ENCODE peak calls at places on chromosomes 1 and 21, in eight cellular contexts. One of them, this sample, is unnamed. For H3K4me1, the result is how much of the 10 kb centered on the place peaks cover.

GRCh38 chr1:79239840-79240239 is 233.3 kb upstream of the ADGRL4 start:
- DNase-seq in heart right ventricle: no peak
- DNase-seq in endothelial cell of umbilical vein: no peak
- DNase-seq in endodermal cell: no peak
- DNase-seq in Caco-2: no peak
- DNase-seq in spleen: no peak
- DNase-seq in stomach: no peak
- DNase-seq in psoas muscle: no peak
- DNase-seq in this sample: no peak

GRCh38 chr21:36883532-36884486 is 82.7 kb downstream of the HLCS start:
- DNase-seq in heart right ventricle: no peak
- DNase-seq in endothelial cell of umbilical vein: no peak
- DNase-seq in endodermal cell: no peak
- DNase-seq in Caco-2: peak
- DNase-seq in spleen: no peak
- DNase-seq in stomach: no peak
- DNase-seq in psoas muscle: no peak
- DNase-seq in this sample: no peak

GRCh38 chr1:229603387-229604005 is 22.4 kb downstream of the TAF5L start:
- DNase-seq in heart right ventricle: no peak
- DNase-seq in endothelial cell of umbilical vein: no peak
- DNase-seq in endodermal cell: peak
- DNase-seq in Caco-2: no peak
- DNase-seq in spleen: no peak
- DNase-seq in stomach: no peak
- DNase-seq in psoas muscle: no peak
- DNase-seq in this sample: no peak

GRCh38 chr1:32769524-32770220 is 47.5 kb downstream of the YARS1 start:
- DNase-seq in heart right ventricle: no peak
- DNase-seq in endothelial cell of umbilical vein: no peak
- DNase-seq in endodermal cell: no peak
- DNase-seq in Caco-2: no peak
- DNase-seq in spleen: no peak
- DNase-seq in stomach: no peak
- DNase-seq in psoas muscle: no peak
- DNase-seq in this sample: no peak

GRCh38 chr1:187408217-187409004 is 579.7 kb downstream of the PLA2G4A start:
- DNase-seq in heart right ventricle: no peak
- DNase-seq in endothelial cell of umbilical vein: no peak
- DNase-seq in endodermal cell: peak
- DNase-seq in Caco-2: peak
- DNase-seq in spleen: no peak
- DNase-seq in stomach: no peak
- DNase-seq in psoas muscle: no peak
- DNase-seq in this sample: no peak

GRCh38 chr1:232983817-232984567 is 33.6 kb downstream of the NTPCR start:
- DNase-seq in heart right ventricle: no peak
- DNase-seq in endothelial cell of umbilical vein: no peak
- DNase-seq in endodermal cell: peak
- DNase-seq in Caco-2: no peak
- DNase-seq in spleen: no peak
- DNase-seq in stomach: no peak
- DNase-seq in psoas muscle: no peak
- DNase-seq in this sample: no peak

GRCh38 chr21:16072692-16073091 is 342.9 kb downstream of the USP25 start:
- DNase-seq in heart right ventricle: no peak
- DNase-seq in endothelial cell of umbilical vein: no peak
- DNase-seq in endodermal cell: no peak
- DNase-seq in Caco-2: no peak
- DNase-seq in spleen: no peak
- DNase-seq in stomach: no peak
- DNase-seq in psoas muscle: no peak
- DNase-seq in this sample: no peak

GRCh38 chr1:65509912-65510680 is 89.6 kb downstream of the LEPR start:
- DNase-seq in heart right ventricle: no peak
- DNase-seq in endothelial cell of umbilical vein: peak
- DNase-seq in endodermal cell: no peak
- DNase-seq in Caco-2: no peak
- DNase-seq in spleen: no peak
- DNase-seq in stomach: no peak
- DNase-seq in psoas muscle: no peak
- DNase-seq in this sample: no peak

DNA sequence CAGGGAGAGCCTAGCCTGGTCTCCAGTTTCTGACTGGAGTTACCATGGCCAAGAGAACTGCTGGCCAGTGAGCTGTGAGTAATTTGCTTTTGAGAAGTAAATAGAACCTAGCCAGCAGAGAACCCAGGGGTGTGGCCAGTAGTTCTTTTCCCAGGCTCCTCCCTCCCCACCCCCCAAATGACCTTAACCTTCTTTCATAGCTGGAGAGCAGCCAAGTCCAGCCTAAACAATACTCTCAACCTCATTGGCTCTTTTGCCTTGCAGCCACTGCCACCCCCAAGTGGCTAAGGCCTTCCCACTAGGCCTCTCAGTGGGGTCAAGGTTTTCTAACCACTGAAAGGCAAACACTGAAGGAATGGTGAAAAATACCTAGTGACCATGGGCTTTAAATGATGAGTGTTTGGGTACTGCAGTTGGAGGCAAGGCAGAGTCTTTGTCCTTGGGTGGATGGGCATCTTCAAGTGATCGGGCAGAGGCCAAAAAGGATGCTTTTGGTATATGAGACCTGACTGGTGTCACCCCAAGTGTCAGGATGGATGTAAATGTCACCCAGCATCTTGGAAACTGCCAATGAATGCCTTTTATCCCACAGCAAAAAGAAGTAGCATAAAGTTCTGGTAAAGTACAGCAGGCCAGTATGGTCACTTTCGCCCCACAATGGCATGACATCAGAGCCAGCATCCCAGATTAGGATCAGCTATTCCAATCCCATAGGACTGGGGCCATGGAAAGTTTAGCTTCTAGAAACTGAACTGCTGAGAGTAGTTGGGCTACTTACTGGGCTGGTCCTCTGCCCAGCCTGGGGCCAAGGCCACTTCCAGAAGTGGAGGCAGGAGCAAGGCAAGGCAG is 3.5 kb upstream of the PIGV start:
- DNase-seq in heart right ventricle: peak
- DNase-seq in endothelial cell of umbilical vein: peak
- DNase-seq in endodermal cell: peak
- DNase-seq in Caco-2: peak
- DNase-seq in spleen: no peak
- DNase-seq in stomach: peak
- DNase-seq in psoas muscle: peak
- DNase-seq in this sample: peak
- H3K4me1 ChIP-seq in heart right ventricle: half or more
- H3K4me1 ChIP-seq in endothelial cell of umbilical vein: under half
- H3K4me1 ChIP-seq in endodermal cell: under half
- H3K4me1 ChIP-seq in Caco-2: half or more
- H3K4me1 ChIP-seq in spleen: under half
- H3K4me1 ChIP-seq in stomach: half or more
- H3K4me1 ChIP-seq in psoas muscle: under half
- H3K4me1 ChIP-seq in this sample: under half

DNA sequence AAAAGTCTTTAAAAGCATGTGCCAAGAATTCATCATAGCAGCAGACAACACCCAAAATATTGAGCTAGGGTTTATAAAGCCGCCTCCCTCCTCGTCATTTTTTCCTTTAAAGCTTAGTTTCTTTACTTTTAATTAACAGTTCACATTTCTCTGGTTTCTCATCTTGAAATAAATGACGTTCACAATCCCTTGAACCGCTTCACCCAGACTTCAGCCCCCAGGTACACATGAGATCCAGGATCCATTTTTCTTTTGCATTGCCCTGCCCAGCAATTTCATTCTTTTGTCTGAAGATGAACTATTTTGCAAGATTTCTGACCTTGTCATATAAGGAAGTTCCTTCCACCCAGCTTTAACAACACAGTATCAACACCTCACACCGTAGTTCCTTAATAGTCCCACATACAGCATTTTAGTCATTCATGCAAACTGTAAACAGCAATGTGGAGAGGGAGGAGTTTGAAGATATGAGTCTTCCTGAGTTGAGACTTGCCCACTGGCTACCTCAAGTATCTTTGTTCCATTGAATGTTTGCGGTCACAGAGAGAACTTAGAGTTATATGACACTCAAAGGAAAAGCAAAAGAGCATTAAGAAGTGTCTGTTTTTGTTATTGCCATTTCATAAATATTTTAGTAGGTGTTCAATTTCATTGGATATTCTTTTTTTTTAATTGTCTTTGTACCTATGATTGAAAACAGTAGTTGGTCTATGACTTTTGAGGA is 35.3 kb upstream of the CACYBP start:
- DNase-seq in heart right ventricle: no peak
- DNase-seq in endothelial cell of umbilical vein: peak
- DNase-seq in endodermal cell: no peak
- DNase-seq in Caco-2: no peak
- DNase-seq in spleen: no peak
- DNase-seq in stomach: no peak
- DNase-seq in psoas muscle: no peak
- DNase-seq in this sample: no peak
- H3K4me3 ChIP-seq in heart right ventricle: peak
- H3K4me3 ChIP-seq in endothelial cell of umbilical vein: no peak
- H3K4me3 ChIP-seq in endodermal cell: no peak
- H3K4me3 ChIP-seq in Caco-2: no peak
- H3K4me3 ChIP-seq in spleen: peak
- H3K4me3 ChIP-seq in stomach: no peak
- H3K4me3 ChIP-seq in psoas muscle: no peak
- H3K4me3 ChIP-seq in this sample: no peak

DNA sequence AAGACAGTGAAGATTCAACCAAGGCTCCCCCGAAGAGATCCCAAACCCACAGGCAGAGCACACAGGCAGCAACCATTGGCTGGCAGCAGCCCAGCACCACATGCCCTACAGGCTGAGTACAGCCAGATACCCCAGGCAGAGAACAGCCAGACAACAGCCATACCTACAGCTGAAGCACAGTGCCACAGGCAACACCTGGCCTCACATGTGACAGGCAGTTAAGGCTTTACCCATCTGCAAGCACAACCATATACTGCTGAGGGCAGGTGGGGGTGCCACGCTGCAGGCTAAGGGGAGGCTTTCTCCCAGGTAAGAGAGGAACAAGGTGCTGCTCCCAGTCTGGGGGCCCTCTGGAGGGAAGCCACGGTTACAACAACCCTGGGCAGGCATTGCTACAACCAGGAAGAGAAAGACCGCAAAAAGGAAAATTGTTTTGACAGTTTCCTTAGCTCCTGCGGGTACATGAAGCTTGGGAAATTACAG is 12.3 kb downstream of the CHIT1 start:
- DNase-seq in heart right ventricle: no peak
- DNase-seq in endothelial cell of umbilical vein: no peak
- DNase-seq in endodermal cell: peak
- DNase-seq in Caco-2: peak
- DNase-seq in spleen: no peak
- DNase-seq in stomach: no peak
- DNase-seq in psoas muscle: no peak
- DNase-seq in this sample: peak
- TF ChIP-seq CTCF in heart right ventricle: no peak
- TF ChIP-seq CTCF in endothelial cell of umbilical vein: no peak
- TF ChIP-seq CTCF in endodermal cell: peak
- TF ChIP-seq CTCF in Caco-2: peak
- TF ChIP-seq CTCF in spleen: no peak
- TF ChIP-seq CTCF in stomach: no peak
- TF ChIP-seq CTCF in psoas muscle: no peak
- TF ChIP-seq CTCF in this sample: peak

GRCh38 chr1:214547747-214548146 is 3.7 kb downstream of the PTPN14 start:
- DNase-seq in heart right ventricle: no peak
- DNase-seq in endothelial cell of umbilical vein: peak
- DNase-seq in endodermal cell: no peak
- DNase-seq in Caco-2: no peak
- DNase-seq in spleen: no peak
- DNase-seq in stomach: no peak
- DNase-seq in psoas muscle: no peak
- DNase-seq in this sample: no peak
- H3K4me1 ChIP-seq in heart right ventricle: half or more
- H3K4me1 ChIP-seq in endothelial cell of umbilical vein: half or more
- H3K4me1 ChIP-seq in endodermal cell: under half
- H3K4me1 ChIP-seq in Caco-2: under half
- H3K4me1 ChIP-seq in spleen: under half
- H3K4me1 ChIP-seq in stomach: half or more
- H3K4me1 ChIP-seq in psoas muscle: under half
- H3K4me1 ChIP-seq in this sample: under half

GRCh38 chr1:18921506-18922251 is 19.3 kb upstream of the ALDH4A1 start:
- DNase-seq in heart right ventricle: no peak
- DNase-seq in endothelial cell of umbilical vein: peak
- DNase-seq in endodermal cell: no peak
- DNase-seq in Caco-2: no peak
- DNase-seq in spleen: no peak
- DNase-seq in stomach: no peak
- DNase-seq in psoas muscle: no peak
- DNase-seq in this sample: no peak

GRCh38 chr1:18922319-18922726 is 20.0 kb upstream of the ALDH4A1 start:
- DNase-seq in heart right ventricle: peak
- DNase-seq in endothelial cell of umbilical vein: peak
- DNase-seq in endodermal cell: no peak
- DNase-seq in Caco-2: no peak
- DNase-seq in spleen: no peak
- DNase-seq in stomach: peak
- DNase-seq in psoas muscle: peak
- DNase-seq in this sample: no peak

GRCh38 chr1:18922848-18923475 is 20.6 kb upstream of the ALDH4A1 start:
- DNase-seq in heart right ventricle: no peak
- DNase-seq in endothelial cell of umbilical vein: no peak
- DNase-seq in endodermal cell: no peak
- DNase-seq in Caco-2: no peak
- DNase-seq in spleen: no peak
- DNase-seq in stomach: no peak
- DNase-seq in psoas muscle: peak
- DNase-seq in this sample: no peak

GRCh38 chr1:18926315-18927081 is 24.1 kb upstream of the ALDH4A1 start:
- DNase-seq in heart right ventricle: no peak
- DNase-seq in endothelial cell of umbilical vein: peak
- DNase-seq in endodermal cell: no peak
- DNase-seq in Caco-2: no peak
- DNase-seq in spleen: peak
- DNase-seq in stomach: peak
- DNase-seq in psoas muscle: peak
- DNase-seq in this sample: no peak

DNA sequence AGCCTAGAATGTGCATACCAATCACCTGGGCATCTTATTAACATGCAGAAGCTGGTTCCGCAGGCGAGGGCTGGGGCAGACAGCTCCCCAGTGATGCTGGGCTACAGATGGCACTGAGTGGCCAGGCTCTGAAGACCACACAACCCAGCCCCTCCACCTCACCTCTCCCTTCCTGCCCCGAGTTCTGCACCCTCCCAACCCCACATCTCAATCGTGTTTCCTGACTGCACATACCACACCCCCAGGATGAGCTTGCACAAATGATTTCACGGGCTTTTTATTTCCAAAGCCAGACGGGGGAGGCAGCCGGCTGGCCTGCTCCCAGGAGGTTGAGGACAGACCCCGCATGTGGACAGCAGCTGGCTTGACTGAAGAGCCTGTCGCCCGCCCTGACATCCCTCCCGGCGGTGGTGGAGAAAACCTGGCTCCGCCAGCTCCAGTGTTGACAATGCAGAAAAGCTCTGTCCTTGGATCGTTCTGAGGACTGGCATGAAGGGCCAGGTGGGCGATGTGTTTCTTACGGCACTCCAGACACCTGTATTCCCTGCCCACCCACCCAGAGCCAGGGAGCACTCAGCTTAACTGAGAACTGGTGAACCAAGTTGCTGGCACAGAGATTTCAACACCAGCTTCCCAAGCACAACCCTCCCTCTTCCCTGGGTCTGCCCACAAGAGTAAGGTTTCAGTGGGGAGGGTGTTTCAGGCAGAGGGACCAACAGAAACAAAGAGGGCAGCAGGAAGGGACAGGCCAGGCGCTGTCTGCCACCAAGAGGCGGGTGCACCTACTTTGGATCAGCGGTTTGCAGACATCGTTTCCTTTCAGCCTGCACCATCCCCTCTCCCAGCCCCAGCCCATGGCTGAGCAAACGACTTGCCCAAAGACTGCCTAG is 21.6 kb upstream of the ALDH4A1 start:
- DNase-seq in heart right ventricle: no peak
- DNase-seq in endothelial cell of umbilical vein: peak
- DNase-seq in endodermal cell: no peak
- DNase-seq in Caco-2: no peak
- DNase-seq in spleen: no peak
- DNase-seq in stomach: no peak
- DNase-seq in psoas muscle: no peak
- DNase-seq in this sample: no peak
- H3K4me3 ChIP-seq in heart right ventricle: peak
- H3K4me3 ChIP-seq in endothelial cell of umbilical vein: no peak
- H3K4me3 ChIP-seq in endodermal cell: no peak
- H3K4me3 ChIP-seq in Caco-2: no peak
- H3K4me3 ChIP-seq in spleen: no peak
- H3K4me3 ChIP-seq in stomach: no peak
- H3K4me3 ChIP-seq in psoas muscle: peak
- H3K4me3 ChIP-seq in this sample: no peak

This sample was measured in BE2C.